ENCODE peak calls at places on chromosome 1, in six cellular contexts. X is body of pancreas, G is HepG2, C is esophagus squamous epithelium, D is breast epithelium, F is IMR-90. U is an unnamed sample.
A peak's percentile ranks its signal among the peaks of the same experiment; 100 is the strongest.

GRCh38 chr1:177959793-177960515 is 9.9 kb downstream of the SEC16B start:
- DNase-seq in D (no peak), C (no peak), F (peak; percentile 68), X (no peak), G (peak; percentile 29), U (no peak)

GRCh38 chr1:69919129-69919921 is 286.1 kb downstream of the LRRC40 start:
- DNase-seq in G (no peak), D (no peak), F (no peak), C (no peak), X (no peak), U (no peak)

GRCh38 chr1:67717876-67718275 is 32.9 kb downstream of the GADD45A start:
- DNase-seq in F (peak; percentile 74), X (no peak), C (no peak), D (no peak), G (peak; percentile 13), U (no peak)

GRCh38 chr1:165857046-165857801 is 29.8 kb downstream of the UCK2 start:
- DNase-seq in X (peak; percentile 28), D (no peak), C (no peak), G (peak; percentile 76), F (peak; percentile 55), U (no peak)

GRCh38 chr1:25112400-25112799 is 119.9 kb downstream of the SYF2 start:
- DNase-seq in C (no peak), X (no peak), D (no peak), G (no peak), F (no peak), U (no peak)

GRCh38 chr1:17183388-17184160 is 21.4 kb upstream of the PADI1 start:
- DNase-seq in F (no peak), C (no peak), D (no peak), X (no peak), G (no peak), U (peak; percentile 79)

GRCh38 chr1:199743227-199743626 is 284.3 kb upstream of the NR5A2 start:
- DNase-seq in D (no peak), F (peak; percentile 39), X (no peak), C (no peak), G (no peak), U (no peak)

GRCh38 chr1:232626452-232626851 is 3.5 kb downstream of the SIPA1L2 start:
- DNase-seq in G (no peak), F (peak; percentile 82), X (no peak), C (no peak), D (no peak), U (no peak)

GRCh38 chr1:189616893-189617292 is 860.8 kb downstream of the BRINP3 start:
- DNase-seq in F (peak; percentile 37), X (no peak), D (no peak), C (no peak), G (no peak), U (no peak)

GRCh38 chr1:240732390-240732789 is 120.4 kb upstream of the GREM2 start:
- DNase-seq in C (no peak), F (peak; percentile 79), G (peak; percentile 53), X (no peak), D (no peak), U (no peak)

GRCh38 chr1:16981269-16981849 is 939 bp upstream of the MFAP2 start:
- DNase-seq in X (no peak), F (peak; percentile 92), D (no peak), G (no peak), C (no peak), U (no peak)

GRCh38 chr1:214074477-214074876 is 86.7 kb downstream of the PROX1 start:
- DNase-seq in D (no peak), C (no peak), G (no peak), X (no peak), F (no peak), U (no peak)

GRCh38 chr1:31415658-31416057 is 2.6 kb downstream of the SERINC2 start:
- DNase-seq in X (no peak), G (no peak), D (no peak), C (no peak), F (no peak), U (no peak)

GRCh38 chr1:61337981-61338848 is 255.9 kb downstream of the NFIA start:
- DNase-seq in D (peak; percentile 80), C (no peak), F (peak; percentile 75), G (peak; percentile 91), X (peak; percentile 87), U (no peak)

GRCh38 chr1:228781161-228781771 is 46.0 kb downstream of the RHOU start:
- DNase-seq in F (peak; percentile 63), D (no peak), X (no peak), C (no peak), G (no peak), U (no peak)

GRCh38 chr1:194052514-194053333 is 866.3 kb upstream of the B3GALT2 start:
- DNase-seq in G (no peak), C (no peak), D (no peak), X (no peak), F (no peak), U (no peak)

GRCh38 chr1:42966688-42967609 is 8.3 kb upstream of the SLC2A1 start:
- DNase-seq in X (peak; percentile 72), G (peak; percentile 56), F (peak; percentile 96), C (no peak), D (peak; percentile 80), U (no peak)

GRCh38 chr1:214977700-214978374 is 104.7 kb upstream of the KCNK2 start:
- DNase-seq in G (no peak), F (no peak), D (no peak), X (no peak), C (no peak), U (no peak)

GRCh38 chr1:242824435-242824834 is 299.9 kb upstream of the PLD5 start:
- DNase-seq in D (no peak), X (no peak), G (no peak), F (no peak), C (no peak), U (no peak)

GRCh38 chr1:192660613-192661012 is 24.7 kb downstream of the RGS13 start:
- DNase-seq in G (no peak), X (no peak), F (no peak), D (no peak), C (no peak), U (no peak)

GRCh38 chr1:66848193-66848592 is 47.1 kb upstream of the INSL5 start:
- DNase-seq in D (no peak), F (no peak), X (no peak), G (no peak), C (no peak), U (no peak)

GRCh38 chr1:58162952-58163550 is 383.5 kb downstream of the OMA1 start:
- DNase-seq in G (peak; percentile 57), D (peak; percentile 26), F (peak; percentile 52), X (peak; percentile 67), C (no peak), U (no peak)

GRCh38 chr1:4020411-4020810 is 120.3 kb upstream of the C1orf174 start:
- DNase-seq in F (no peak), C (no peak), D (no peak), G (no peak), X (no peak), U (no peak)

GRCh38 chr1:6269271-6269996 is 8.5 kb upstream of the GPR153 start:
- DNase-seq in X (no peak), F (no peak), G (no peak), C (no peak), D (no peak), U (no peak)

GRCh38 chr1:18962121-18962721 is 5.7 kb upstream of the IFFO2 start:
- DNase-seq in F (no peak), D (peak; percentile 92), X (peak; percentile 53), G (no peak), C (no peak), U (no peak)

GRCh38 chr1:238832106-238832505 is 554.3 kb upstream of the CHRM3 start:
- DNase-seq in G (no peak), D (no peak), C (no peak), F (no peak), X (no peak), U (no peak)
- H3K4me1 ChIP-seq in G (no peaks in the 10 kb centered on the region), D (no peaks in the 10 kb centered on the region), C (no peaks in the 10 kb centered on the region), F (no peaks in the 10 kb centered on the region), X (no peaks in the 10 kb centered on the region), U (no peaks in the 10 kb centered on the region)

DNA sequence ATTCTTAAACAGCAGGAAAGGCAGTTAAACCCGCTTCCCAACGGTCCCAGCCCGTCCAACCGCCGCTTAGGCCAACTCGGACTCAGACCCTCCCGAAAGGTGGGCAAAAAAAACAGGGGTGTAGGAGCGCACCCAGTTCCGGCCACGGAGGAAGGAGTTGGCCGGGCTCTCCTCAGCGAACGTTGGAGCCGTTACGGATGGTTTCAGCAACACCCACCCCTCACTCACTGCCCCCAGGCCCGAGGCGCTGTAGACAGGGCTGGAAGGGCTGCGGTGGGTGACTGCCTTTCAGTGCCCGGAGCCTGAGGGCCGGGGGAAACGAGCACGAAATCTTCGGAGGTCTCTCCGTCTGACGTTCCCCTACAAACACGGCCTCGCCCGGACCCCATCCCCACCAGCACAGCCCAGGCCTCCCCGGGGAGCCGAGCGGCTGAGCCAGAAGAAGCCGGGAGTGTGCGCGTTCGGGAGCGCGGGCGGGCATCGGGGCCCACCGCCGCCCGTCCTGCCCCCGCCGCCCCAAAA is 1.3 kb downstream of the KDM5B start:
- DNase-seq in C (no peak), G (no peak), F (no peak), D (peak; percentile 20), X (peak; percentile 7), U (no peak)
- TF ChIP-seq POLR2A in C (no peak), G (no peak), F (no peak), D (no peak), X (no peak), U (no peak)

GRCh38 chr1:39210649-39211048 is 6.2 kb downstream of the MACF1 start:
- DNase-seq in F (no peak), C (no peak), G (no peak), D (no peak), X (no peak), U (no peak)

GRCh38 chr1:39204441-39205081 is at the start of gene MACF1:
- DNase-seq in F (peak; percentile 98), C (no peak), G (no peak), D (peak; percentile 61), X (peak; percentile 46), U (no peak)

GRCh38 chr1:39205781-39206464 is 1.4 kb downstream of the MACF1 start:
- DNase-seq in X (no peak), G (no peak), F (no peak), C (no peak), D (no peak), U (no peak)

GRCh38 chr1:39199593-39199992 is 4.9 kb upstream of the MACF1 start:
- DNase-seq in F (no peak), X (no peak), D (no peak), G (no peak), C (no peak), U (no peak)

DNA sequence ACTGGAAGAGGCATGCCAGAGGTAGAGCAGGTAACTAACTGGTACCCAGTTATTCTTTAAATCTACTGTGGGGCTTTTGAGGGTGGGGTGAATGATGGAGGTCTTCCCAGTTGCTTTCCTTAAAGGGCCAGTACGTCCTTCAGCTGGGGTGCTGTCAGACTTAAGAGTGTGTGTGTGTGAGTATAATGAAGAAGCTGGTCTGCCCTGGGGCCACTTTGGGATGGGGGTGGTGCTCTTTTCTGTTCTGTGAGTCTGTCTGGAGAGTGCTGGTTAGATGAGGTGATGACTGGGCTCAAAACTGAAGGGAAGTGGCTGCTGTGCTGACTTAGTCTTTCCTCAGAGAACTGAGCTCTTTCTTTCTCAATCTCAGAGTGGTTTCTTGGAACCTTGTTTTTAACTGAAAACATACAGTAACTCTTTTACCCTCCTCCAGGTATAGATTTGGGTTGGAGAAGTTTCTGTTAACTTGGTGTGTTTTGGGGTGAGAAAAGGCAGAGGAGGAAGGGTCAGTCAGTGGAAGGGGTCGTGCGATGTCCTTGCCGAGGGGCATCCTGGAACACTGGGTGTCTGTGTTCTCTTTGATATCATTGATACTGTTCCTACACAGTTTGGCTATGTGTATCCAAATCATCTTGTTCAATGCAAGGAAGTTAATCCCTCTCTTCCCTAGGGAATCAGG is 746 bp downstream of the MACF1 start:
- DNase-seq in G (no peak), C (no peak), F (peak; percentile 76), D (no peak), X (peak; percentile 64), U (no peak)
- H3K4me3 ChIP-seq in G (no peak overlapping the region), C (peak overlapping the region; percentile 37), F (peak overlapping the region; percentile 54), D (peak overlapping the region; percentile 62), X (no peak overlapping the region), U (peak overlapping the region; percentile 39)

GRCh38 chr1:186943891-186944686 is 115.3 kb downstream of the PLA2G4A start:
- DNase-seq in G (no peak), F (no peak), C (no peak), D (no peak), X (no peak), U (no peak)
- H3K4me1 ChIP-seq in G (no peaks in the 10 kb centered on the region), F (no peaks in the 10 kb centered on the region), C (no peaks in the 10 kb centered on the region), D (no peaks in the 10 kb centered on the region), X (no peaks in the 10 kb centered on the region), U (no peaks in the 10 kb centered on the region)

U was measured in vagina.